ENCODE peak calls at places on chromosomes 7 and 10, in four cellular contexts. P is CD8-positive, alpha-beta memory T cell; D is heart left ventricle; C is CD4-positive, alpha-beta memory T cell. T is an unnamed sample. For H3K36me3, the result is how much of the 10 kb centered on the place peaks cover.

GRCh38 chr10:124709862-124710261 is 34.3 kb downstream of the FAM53B start:
- DNase-seq in P (peak), D (no peak), C (no peak), T (peak)

GRCh38 chr10:30812018-30812851 is 182.7 kb upstream of the LYZL2 start:
- DNase-seq in D (no peak), P (no peak), C (no peak), T (no peak)

GRCh38 chr10:122190151-122190550 is 80.9 kb upstream of the BTBD16 start:
- DNase-seq in P (no peak), D (no peak), C (no peak), T (no peak)

GRCh38 chr7:128849804-128850490 is 12.7 kb upstream of the ATP6V1F start:
- DNase-seq in P (no peak), C (no peak), D (no peak), T (peak)

GRCh38 chr7:80467069-80467468 is 44.8 kb downstream of the GNAT3 start:
- DNase-seq in P (no peak), D (no peak), C (no peak), T (no peak)

GRCh38 chr10:124701435-124701834 is 42.7 kb downstream of the FAM53B start:
- DNase-seq in C (peak), D (peak), P (no peak), T (no peak)

GRCh38 chr7:152544971-152545619 is 109.3 kb upstream of the KMT2C start:
- DNase-seq in C (no peak), D (no peak), P (no peak), T (no peak)

GRCh38 chr7:139339025-139339424 is 2.1 kb upstream of the FMC1 start:
- DNase-seq in P (no peak), C (no peak), D (no peak), T (no peak)

GRCh38 chr10:42691361-42692120 is 53.2 kb upstream of the ZNF33B start:
- DNase-seq in P (no peak), D (no peak), C (no peak), T (no peak)

GRCh38 chr10:114611617-114612016 is 46.5 kb downstream of the ABLIM1 start:
- DNase-seq in D (no peak), C (no peak), P (no peak), T (no peak)

GRCh38 chr10:114195079-114195478 is 15.9 kb downstream of the TDRD1 start:
- DNase-seq in D (no peak), P (no peak), C (no peak), T (no peak)

GRCh38 chr7:90951229-90951628 is 313.0 kb upstream of the FZD1 start:
- DNase-seq in D (no peak), C (no peak), P (no peak), T (no peak)

GRCh38 chr7:90946711-90947501 is 317.3 kb upstream of the FZD1 start:
- DNase-seq in D (no peak), P (no peak), C (no peak), T (no peak)

GRCh38 chr7:90945104-90945752 is 319.0 kb upstream of the FZD1 start:
- DNase-seq in C (no peak), D (no peak), P (no peak), T (no peak)

GRCh38 chr7:90951986-90952648 is 312.1 kb upstream of the FZD1 start:
- DNase-seq in P (no peak), D (no peak), C (no peak), T (no peak)

DNA sequence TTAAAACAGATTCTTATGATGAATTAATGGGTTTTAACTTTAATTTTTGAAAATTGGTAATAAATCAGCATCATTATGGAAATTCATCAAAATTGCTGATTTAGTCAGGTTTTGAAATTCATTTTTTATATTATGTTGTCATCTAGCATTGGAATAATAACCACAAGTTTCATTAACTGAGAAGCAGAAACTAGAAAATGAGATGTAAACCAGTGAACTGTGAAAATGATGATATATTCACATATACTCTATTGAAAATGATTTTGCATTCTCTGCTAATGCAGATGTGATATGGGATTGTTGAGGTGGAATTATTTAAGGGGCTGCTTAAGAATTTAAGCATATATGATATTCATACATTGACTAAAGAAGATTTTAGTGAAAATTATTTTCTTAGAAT is 316.1 kb upstream of the FZD1 start:
- DNase-seq in C (no peak), D (no peak), P (no peak), T (no peak)
- H3K36me3 ChIP-seq in C (under half), D (under half), P (under half), T (under half)

GRCh38 chr10:49841615-49842180 is 79.6 kb upstream of the OGDHL start:
- DNase-seq in C (no peak), P (no peak), D (no peak), T (no peak)

GRCh38 chr10:49833162-49833561 is 71.0 kb upstream of the OGDHL start:
- DNase-seq in P (no peak), D (no peak), C (no peak), T (no peak)

GRCh38 chr10:49834201-49834600 is 72.1 kb upstream of the OGDHL start:
- DNase-seq in D (no peak), C (no peak), P (no peak), T (no peak)

GRCh38 chr10:49837096-49837495 is 75.0 kb upstream of the OGDHL start:
- DNase-seq in D (no peak), C (no peak), P (no peak), T (no peak)

DNA sequence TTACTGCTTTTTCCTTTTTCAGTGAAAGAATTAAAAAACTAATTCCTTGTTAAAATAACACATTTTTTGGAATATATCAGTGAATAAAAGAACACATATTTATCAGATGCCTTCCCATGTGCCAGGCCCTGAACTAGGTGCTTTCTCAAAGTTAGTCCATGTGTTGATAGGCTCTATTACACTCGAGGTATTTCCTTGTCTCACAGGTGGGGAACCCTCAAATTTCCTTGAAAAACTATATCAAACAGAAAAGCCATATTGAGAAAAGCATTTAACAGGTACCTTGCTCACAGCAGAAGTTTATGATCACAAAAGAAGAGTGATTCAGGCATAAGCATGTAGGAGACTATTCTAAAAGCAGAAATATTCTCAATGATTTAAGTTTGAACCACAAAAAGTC is 75.6 kb upstream of the OGDHL start:
- DNase-seq in D (no peak), C (no peak), P (no peak), T (no peak)
- H3K36me3 ChIP-seq in D (under half), C (under half), P (under half), T (under half)

DNA sequence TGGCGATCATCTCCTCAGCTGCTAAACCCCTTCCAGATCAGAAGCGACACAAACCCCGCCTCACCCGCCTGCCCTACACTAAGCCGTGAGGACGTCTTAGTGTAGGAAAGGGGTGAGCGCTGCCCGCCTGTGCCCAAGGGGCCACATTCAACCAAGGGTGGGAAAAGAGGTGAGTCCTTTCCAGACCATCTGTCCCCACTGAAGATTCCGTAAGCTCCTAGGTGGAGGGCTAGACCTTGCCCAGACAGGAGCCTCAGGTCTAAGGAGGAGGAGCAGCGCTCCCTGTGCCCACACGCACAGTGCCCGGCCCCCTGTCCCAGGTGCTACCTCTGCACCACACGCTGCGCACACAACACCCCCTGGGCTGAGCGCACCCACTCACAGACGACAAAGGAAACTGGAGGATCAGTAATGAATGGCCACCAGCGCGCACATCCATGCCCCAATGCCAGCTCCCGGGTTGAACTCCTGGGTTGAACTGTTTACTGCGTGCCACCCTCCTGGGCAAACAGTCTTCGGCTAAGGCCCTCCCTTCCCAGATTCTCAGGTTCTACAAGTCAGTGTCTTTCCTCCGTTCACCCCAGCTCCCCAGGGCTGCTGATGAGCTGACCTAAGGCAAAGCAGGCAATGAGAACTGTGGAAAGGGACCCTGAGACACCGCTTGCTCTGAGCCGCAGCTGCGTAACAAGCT is 186.0 kb downstream of the MAD1L1 start:
- DNase-seq in D (no peak), P (peak), C (no peak), T (no peak)
- H3K36me3 ChIP-seq in D (under half), P (under half), C (under half), T (under half)

DNA sequence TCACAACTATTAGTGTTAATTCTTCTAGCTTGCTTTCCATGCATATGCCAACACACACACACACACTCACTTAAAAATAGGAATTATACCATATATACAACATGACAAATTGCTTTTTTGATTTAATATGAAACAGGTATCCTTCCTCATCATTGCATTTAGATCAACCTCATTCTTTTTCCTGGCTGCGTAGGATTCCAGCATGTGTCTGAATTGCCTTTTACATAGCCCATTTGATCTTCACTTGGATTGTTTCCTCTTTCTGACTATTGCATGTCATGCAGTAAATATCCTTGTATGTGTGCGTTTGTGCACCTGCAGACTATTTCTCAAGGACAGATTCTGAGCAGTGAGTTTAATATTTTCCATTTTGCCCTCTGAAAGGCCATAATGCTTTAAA is 28.2 kb downstream of the TACR2 start:
- DNase-seq in P (no peak), D (no peak), C (no peak), T (no peak)
- H3K36me3 ChIP-seq in P (under half), D (under half), C (half or more), T (under half)

GRCh38 chr10:99880071-99880835 is 97.8 kb downstream of the ABCC2 start:
- DNase-seq in D (peak), P (no peak), C (no peak), T (no peak)

GRCh38 chr10:99875473-99875872 is 93.0 kb downstream of the ABCC2 start:
- DNase-seq in C (no peak), P (no peak), D (no peak), T (no peak)

GRCh38 chr10:99883523-99883922 is 101.1 kb downstream of the ABCC2 start:
- DNase-seq in D (no peak), C (no peak), P (no peak), T (no peak)

GRCh38 chr10:99881371-99881770 is 98.9 kb downstream of the ABCC2 start:
- DNase-seq in P (no peak), D (no peak), C (no peak), T (no peak)
- H3K36me3 ChIP-seq in P (under half), D (under half), C (under half), T (half or more)

GRCh38 chr7:4995429-4995969 is 36.5 kb upstream of the MMD2 start:
- DNase-seq in P (no peak), D (no peak), C (no peak), T (no peak)
- H3K36me3 ChIP-seq in P (under half), D (under half), C (half or more), T (half or more)

GRCh38 chr10:95374597-95375209 is 83.9 kb upstream of the PDLIM1 start:
- DNase-seq in P (peak), D (peak), C (no peak), T (no peak)

GRCh38 chr10:95382174-95382573 is 91.4 kb upstream of the PDLIM1 start:
- DNase-seq in D (no peak), P (no peak), C (no peak), T (no peak)

GRCh38 chr10:95373660-95374059 is 82.9 kb upstream of the PDLIM1 start:
- DNase-seq in C (no peak), P (no peak), D (no peak), T (no peak)

GRCh38 chr10:95375418-95375817 is 84.6 kb upstream of the PDLIM1 start:
- DNase-seq in P (no peak), C (no peak), D (no peak), T (no peak)

DNA sequence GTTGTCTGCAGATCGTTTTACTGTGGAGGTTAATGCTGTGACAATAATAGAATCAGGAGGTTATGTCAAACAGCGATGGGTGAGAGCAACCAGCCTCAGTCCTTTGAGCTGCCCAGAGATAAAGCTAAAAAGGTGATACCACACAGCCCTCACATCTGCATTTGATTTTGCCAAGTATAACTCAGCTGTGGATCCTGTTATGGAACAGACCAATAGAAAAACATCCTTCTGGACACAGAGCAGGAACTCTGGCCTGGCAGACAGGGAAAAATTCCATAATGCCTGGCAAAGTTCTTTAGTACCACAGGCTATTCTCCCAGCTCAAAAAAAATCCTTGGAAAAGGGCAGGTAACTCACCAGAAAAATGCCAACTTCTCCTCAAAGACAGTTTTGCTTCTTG is 87.1 kb upstream of the PDLIM1 start:
- DNase-seq in C (no peak), D (no peak), P (no peak), T (no peak)
- H3K36me3 ChIP-seq in C (under half), D (under half), P (under half), T (under half)

DNA sequence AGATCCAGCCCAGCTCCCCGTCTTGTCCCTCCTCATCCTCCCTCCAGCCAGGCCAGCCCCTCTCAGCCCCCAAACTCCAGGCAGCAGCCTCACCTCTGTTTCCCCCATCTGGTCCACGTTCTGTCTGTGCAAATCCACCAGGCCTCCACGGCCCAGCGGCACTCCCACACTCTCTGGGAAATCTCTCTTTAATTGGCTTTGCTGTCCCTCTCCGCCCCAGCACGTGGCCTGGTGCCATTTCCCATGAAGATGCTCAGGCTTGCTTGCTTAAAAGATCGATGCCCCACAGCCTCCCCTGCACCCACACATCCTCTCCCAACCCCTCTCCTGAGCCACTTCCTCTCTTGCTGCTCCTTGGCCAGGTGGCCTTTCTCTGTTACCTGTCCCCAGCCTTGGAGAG is 39.3 kb downstream of the PRF1 start:
- DNase-seq in C (no peak), D (no peak), P (peak), T (no peak)
- H3K36me3 ChIP-seq in C (under half), D (under half), P (under half), T (under half)